ENCODE peak calls at places on chromosomes 6 and 20, in five cellular contexts. G is GM12892, O is GM12891, T is GM12878, Z is HepG2. B is an unnamed sample.

GRCh38 chr6:28980137-28980796 is 24.8 kb downstream of the ZNF311 start:
- DNase-seq in G (no peak), T (no peak), O (no peak), Z (peak), B (no peak)

GRCh38 chr6:52109073-52109635 is 21.7 kb upstream of the PKHD1 start:
- DNase-seq in O (no peak), Z (no peak), G (no peak), T (no peak), B (no peak)

GRCh38 chr6:14269434-14269833 is 151.9 kb downstream of the CD83 start:
- DNase-seq in O (no peak), G (no peak), Z (no peak), T (no peak), B (no peak)

GRCh38 chr6:110537208-110538123 is 61.1 kb upstream of the SLC22A16 start:
- DNase-seq in Z (peak), T (no peak), G (no peak), O (no peak), B (no peak)

GRCh38 chr20:49186535-49187329 is 1.4 kb downstream of the STAU1 start:
- DNase-seq in T (no peak), O (no peak), Z (peak), G (peak), B (peak)

GRCh38 chr6:39927159-39927558 is 7.1 kb downstream of the MOCS1 start:
- DNase-seq in G (no peak), T (no peak), O (no peak), Z (no peak), B (no peak)

GRCh38 chr6:70176853-70177550 is 125.9 kb downstream of the COL9A1 start:
- DNase-seq in Z (no peak), G (no peak), T (no peak), O (no peak), B (no peak)

GRCh38 chr6:107493158-107494057 is 3.5 kb downstream of the SOBP start:
- DNase-seq in O (no peak), T (no peak), G (no peak), Z (peak), B (no peak)

GRCh38 chr6:46184114-46184513 is 13.3 kb upstream of the ENPP5 start:
- DNase-seq in T (no peak), O (no peak), G (no peak), Z (no peak), B (no peak)
- TF ChIP-seq TAF1 in T (no peak), O (no peak), G (no peak), Z (no peak), B (no peak)

DNA sequence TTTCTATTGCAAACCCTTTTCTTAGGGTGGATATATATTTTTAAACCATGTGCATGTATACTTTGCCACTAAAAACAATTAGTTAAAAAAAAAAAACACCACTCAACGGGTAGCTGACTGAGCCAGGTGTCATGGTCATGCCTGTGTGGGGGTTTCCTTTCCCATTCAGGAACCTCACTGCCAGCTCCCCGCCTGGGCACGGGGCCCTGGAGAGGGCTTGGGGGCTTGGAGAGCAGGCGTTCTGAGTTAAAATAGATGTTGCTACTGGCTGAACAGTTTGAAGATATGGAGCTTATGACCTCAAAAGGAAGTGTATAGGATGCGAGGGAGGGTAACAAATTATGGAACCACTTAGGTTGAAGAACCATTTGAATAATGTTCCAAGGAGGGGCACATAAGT is 9.8 kb downstream of the STX16 start:
- DNase-seq in G (no peak), T (no peak), O (no peak), Z (no peak), B (no peak)
- TF ChIP-seq TAF1 in G (no peak), T (no peak), O (no peak), Z (no peak), B (no peak)

GRCh38 chr20:59001068-59001448 is 6.0 kb downstream of the CTSZ start:
- DNase-seq in T (no peak), O (no peak), Z (no peak), G (no peak), B (no peak)

GRCh38 chr20:58996226-58996611 is 10.8 kb downstream of the CTSZ start:
- DNase-seq in Z (no peak), O (no peak), T (no peak), G (no peak), B (no peak)

GRCh38 chr20:58997141-58997770 is 9.8 kb downstream of the CTSZ start:
- DNase-seq in G (no peak), O (no peak), T (no peak), Z (no peak), B (no peak)

GRCh38 chr20:59000326-59000725 is 6.7 kb downstream of the CTSZ start:
- DNase-seq in Z (no peak), G (no peak), O (no peak), T (no peak), B (no peak)

GRCh38 chr20:58998656-58999055 is 8.4 kb downstream of the CTSZ start:
- DNase-seq in O (no peak), G (no peak), T (no peak), Z (no peak), B (no peak)
- TF ChIP-seq TAF1 in O (no peak), G (no peak), T (no peak), Z (no peak), B (no peak)

GRCh38 chr20:50691585-50692552 is 527 bp upstream of the RIPOR3 start:
- DNase-seq in O (no peak), G (no peak), T (no peak), Z (no peak), B (peak)

GRCh38 chr20:50694379-50695143 is 3.2 kb upstream of the RIPOR3 start:
- DNase-seq in T (no peak), Z (peak), O (no peak), G (no peak), B (no peak)

GRCh38 chr20:50693001-50693400 is 1.7 kb upstream of the RIPOR3 start:
- DNase-seq in Z (no peak), O (no peak), G (no peak), T (no peak), B (no peak)

GRCh38 chr20:50692553-50692933 is 1.2 kb upstream of the RIPOR3 start:
- DNase-seq in T (no peak), O (no peak), Z (no peak), G (no peak), B (no peak)

GRCh38 chr20:50695144-50695872 is 4.0 kb upstream of the RIPOR3 start:
- DNase-seq in T (no peak), Z (no peak), O (no peak), G (no peak), B (no peak)
- TF ChIP-seq TAF1 in T (no peak), Z (no peak), O (no peak), G (no peak), B (no peak)

GRCh38 chr20:16369441-16369840 is 203.8 kb downstream of the KIF16B start:
- DNase-seq in O (no peak), Z (no peak), T (no peak), G (no peak), B (no peak)
- TF ChIP-seq TAF1 in O (no peak), Z (no peak), T (no peak), G (no peak), B (no peak)

GRCh38 chr20:59406446-59406845 is 106.0 kb downstream of the EDN3 start:
- DNase-seq in O (no peak), T (no peak), G (no peak), Z (no peak), B (no peak)
- TF ChIP-seq TAF1 in O (no peak), T (no peak), G (no peak), Z (no peak), B (no peak)

GRCh38 chr20:19966840-19967239 is 50.3 kb upstream of the NAA20 start:
- DNase-seq in T (no peak), Z (no peak), O (no peak), G (no peak), B (no peak)
- TF ChIP-seq TAF1 in T (no peak), Z (no peak), O (no peak), G (no peak), B (no peak)

DNA sequence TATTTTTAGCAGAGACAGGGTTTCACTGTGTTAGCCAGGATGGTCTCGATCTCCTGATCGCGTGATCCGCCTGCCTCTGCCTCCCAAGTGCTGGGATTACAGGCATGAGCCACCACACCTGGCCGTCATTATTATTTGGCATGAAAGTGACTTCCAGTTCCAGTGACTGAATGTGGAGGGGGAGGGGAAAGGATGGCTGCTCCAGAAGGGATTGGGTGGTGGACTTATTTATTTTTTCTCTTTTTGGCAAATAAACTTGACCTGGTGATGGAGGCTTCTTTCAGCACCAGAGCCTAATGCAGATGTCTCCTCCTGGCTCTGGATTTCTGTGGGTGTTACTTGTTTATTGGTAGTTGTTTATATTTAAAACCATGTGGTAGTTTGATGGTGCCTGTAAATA is 16.9 kb upstream of the SLC22A23 start:
- DNase-seq in O (no peak), Z (no peak), G (no peak), T (no peak), B (no peak)
- TF ChIP-seq TAF1 in O (no peak), Z (no peak), G (no peak), T (no peak), B (no peak)